ENCODE peak calls at places on chromosomes 12 and 14, in four cellular contexts. F is GM12865, Y is left lung, M is heart left ventricle. I is an unnamed sample.

GRCh38 chr14:55699131-55700057 is 119.4 kb downstream of the KTN1 start:
- DNase-seq in F (no peak), Y (no peak), M (no peak), I (no peak)

GRCh38 chr14:78721756-78722455 is 551.7 kb downstream of the NRXN3 start:
- DNase-seq in F (peak; percentile 31), Y (no peak), M (no peak), I (no peak)

GRCh38 chr12:97493729-97494128 is 31.1 kb downstream of the RMST start:
- DNase-seq in F (no peak), Y (no peak), M (no peak), I (no peak)

GRCh38 chr12:49662998-49663843 is 39.9 kb downstream of the PRPF40B start:
- DNase-seq in F (peak; percentile 93), Y (no peak), M (peak; percentile 86), I (no peak)

GRCh38 chr12:81395431-81395830 is 317.6 kb downstream of the ACSS3 start:
- DNase-seq in F (no peak), Y (no peak), M (no peak), I (no peak)

GRCh38 chr14:105059035-105059916 is 6.0 kb downstream of the GPR132 start:
- DNase-seq in F (no peak), Y (peak; percentile 82), M (no peak), I (no peak)

GRCh38 chr14:32932921-32933622 is 5.6 kb upstream of the NPAS3 start:
- DNase-seq in F (no peak), Y (peak; percentile 78), M (no peak), I (no peak)

GRCh38 chr14:33404054-33404453 is 465.4 kb downstream of the NPAS3 start:
- DNase-seq in F (no peak), Y (no peak), M (no peak), I (peak; percentile 82)

GRCh38 chr14:69876848-69877306 is 2.3 kb upstream of the SMOC1 start:
- DNase-seq in F (no peak), Y (no peak), M (no peak), I (no peak)

GRCh38 chr14:68633131-68633991 is 159.5 kb downstream of the ZFP36L1 start:
- DNase-seq in F (no peak), Y (no peak), M (peak; percentile 76), I (no peak)

GRCh38 chr14:53715390-53715730 is 241.3 kb downstream of the BMP4 start:
- DNase-seq in F (peak; percentile 27), Y (no peak), M (no peak), I (peak; percentile 72)

GRCh38 chr12:119829439-119829838 is 47.7 kb downstream of the CIT start:
- DNase-seq in F (peak; percentile 2), Y (no peak), M (no peak), I (no peak)

GRCh38 chr12:92675092-92675865 is 27.5 kb upstream of the PLEKHG7 start:
- DNase-seq in F (peak; percentile 2), Y (no peak), M (no peak), I (no peak)

GRCh38 chr14:104294983-104295680 is 156.7 kb downstream of the KIF26A start:
- DNase-seq in F (no peak), Y (peak; percentile 70), M (peak; percentile 44), I (no peak)

GRCh38 chr12:104604070-104604994 is 147.6 kb downstream of the CHST11 start:
- DNase-seq in F (peak; percentile 86), Y (no peak), M (peak; percentile 75), I (peak; percentile 81)

GRCh38 chr12:132622437-132623071 is 4.0 kb downstream of the P2RX2 start:
- DNase-seq in F (no peak), Y (peak; percentile 65), M (no peak), I (no peak)

GRCh38 chr12:123363743-123364531 is 710 bp downstream of the SBNO1 start:
- DNase-seq in F (peak; percentile 43), Y (peak; percentile 88), M (peak; percentile 78), I (no peak)

GRCh38 chr14:98192946-98193345 is 1079.1 kb downstream of the BCL11B start:
- DNase-seq in F (no peak), Y (no peak), M (no peak), I (no peak)

GRCh38 chr14:51398898-51399297 is 158.9 kb downstream of the TMX1 start:
- DNase-seq in F (no peak), Y (no peak), M (no peak), I (no peak)

GRCh38 chr12:82866946-82867345 is 180.2 kb downstream of the TMTC2 start:
- DNase-seq in F (no peak), Y (no peak), M (no peak), I (no peak)

GRCh38 chr14:96599076-96599475 is 96.9 kb downstream of the PAPOLA start:
- DNase-seq in F (no peak), Y (no peak), M (no peak), I (no peak)

GRCh38 chr14:61719344-61720301 is 24.3 kb downstream of the HIF1A start:
- DNase-seq in F (peak; percentile 34), Y (no peak), M (no peak), I (no peak)

GRCh38 chr14:25431211-25432076 is 381.5 kb upstream of the STXBP6 start:
- DNase-seq in F (no peak), Y (no peak), M (no peak), I (no peak)

GRCh38 chr14:72291908-72292688 is 359.9 kb downstream of the RGS6 start:
- DNase-seq in F (peak; percentile 70), Y (no peak), M (no peak), I (no peak)

GRCh38 chr12:59699408-59700144 is 103.7 kb downstream of the SLC16A7 start:
- DNase-seq in F (no peak), Y (no peak), M (no peak), I (no peak)

GRCh38 chr12:121903202-121903601 is 14.6 kb downstream of the PSMD9 start:
- DNase-seq in F (no peak), Y (no peak), M (no peak), I (no peak)

GRCh38 chr12:14256139-14256538 is 109.3 kb upstream of the ATF7IP start:
- DNase-seq in F (peak; percentile 44), Y (no peak), M (no peak), I (peak; percentile 21)

GRCh38 chr14:36605506-36605857 is 23.1 kb upstream of the NKX2-8 start:
- DNase-seq in F (no peak), Y (no peak), M (no peak), I (no peak)
- TF ChIP-seq CTCF in F (no peak), Y (no peak), M (no peak), I (no peak)

GRCh38 chr12:1013618-1014489 is 22.8 kb downstream of the ERC1 start:
- DNase-seq in F (no peak), Y (no peak), M (no peak), I (peak; percentile 53)
- H3K4me3 ChIP-seq in F (no peak overlapping the region), Y (no peak overlapping the region), M (no peak overlapping the region), I (no peak overlapping the region)

DNA sequence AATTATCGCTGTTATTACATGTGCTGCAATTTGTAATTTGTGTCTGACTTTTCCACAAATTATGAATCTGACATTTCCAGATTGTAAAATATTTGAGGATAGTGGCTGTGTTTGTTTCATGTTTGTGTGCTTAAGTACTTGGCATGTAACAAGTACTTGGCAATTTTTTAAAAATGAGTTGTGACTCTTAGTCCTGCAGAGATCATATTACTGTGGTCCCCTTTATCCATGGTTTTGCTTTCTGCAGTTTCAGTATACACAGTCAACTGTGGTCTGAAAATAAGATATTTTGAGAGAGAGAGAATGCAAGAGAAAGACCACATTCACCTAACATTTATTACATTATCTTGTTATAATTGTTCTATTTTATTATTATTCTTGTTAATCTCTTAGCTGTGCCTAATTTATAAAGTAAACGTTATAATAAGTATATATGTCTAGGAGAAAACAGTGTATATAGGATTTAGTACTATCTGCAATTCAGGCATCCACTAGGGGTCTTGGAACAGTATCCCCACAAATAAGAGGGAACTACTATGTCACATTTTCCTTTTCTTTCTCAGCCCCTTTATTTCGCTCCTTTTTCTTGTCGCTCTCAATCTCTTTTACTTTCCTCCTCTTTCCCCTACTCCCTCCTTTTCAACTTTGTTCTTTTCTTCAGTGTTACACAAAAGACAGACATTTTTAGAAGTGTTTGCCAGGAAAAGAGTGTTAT is 176.1 kb downstream of the FUT8 start:
- DNase-seq in F (no peak), Y (no peak), M (no peak), I (no peak)
- TF ChIP-seq CTCF in F (no peak), Y (no peak), M (no peak), I (no peak)

GRCh38 chr14:30553311-30553989 is 5.5 kb upstream of the G2E3 start:
- DNase-seq in F (no peak), Y (no peak), M (no peak), I (no peak)

GRCh38 chr14:30560581-30560980 is 1.6 kb downstream of the G2E3 start:
- DNase-seq in F (no peak), Y (no peak), M (no peak), I (no peak)

GRCh38 chr14:30558675-30559555 is at the start of gene G2E3:
- DNase-seq in F (peak; percentile 93), Y (peak; percentile 98), M (peak; percentile 95), I (peak; percentile 52)

GRCh38 chr14:30559638-30560071 is 697 bp downstream of the G2E3 start:
- DNase-seq in F (peak; percentile 23), Y (no peak), M (no peak), I (no peak)

GRCh38 chr14:30558362-30558674 is 640 bp upstream of the G2E3 start:
- DNase-seq in F (no peak), Y (no peak), M (no peak), I (no peak)
- H3K4me3 ChIP-seq in F (peak overlapping the region; percentile 76), Y (peak overlapping the region; percentile 83), M (peak overlapping the region; percentile 94), I (peak overlapping the region; percentile 94)

GRCh38 chr14:66541627-66542026 is 33.7 kb downstream of the GPHN start:
- DNase-seq in F (no peak), Y (no peak), M (no peak), I (no peak)

GRCh38 chr14:66543996-66544395 is 36.0 kb downstream of the GPHN start:
- DNase-seq in F (no peak), Y (no peak), M (no peak), I (no peak)

GRCh38 chr14:66540038-66540437 is 32.1 kb downstream of the GPHN start:
- DNase-seq in F (no peak), Y (no peak), M (no peak), I (no peak)

GRCh38 chr14:66539034-66539433 is 31.1 kb downstream of the GPHN start:
- DNase-seq in F (peak; percentile 46), Y (no peak), M (no peak), I (no peak)
- TF ChIP-seq CTCF in F (no peak), Y (no peak), M (no peak), I (no peak)

GRCh38 chr12:110109037-110109836 is 14.9 kb upstream of the IFT81 start:
- DNase-seq in F (no peak), Y (no peak), M (peak; percentile 74), I (peak; percentile 98)
- H3K4me3 ChIP-seq in F (no peak overlapping the region), Y (no peak overlapping the region), M (peak overlapping the region; percentile 15), I (peak overlapping the region; percentile 37)